ENCODE peak calls at places on chromosome 7, in seven cellular contexts. V is Caki2; Y is activated effector memory CD4-positive, alpha-beta T cell treated with anti-CD3 and anti-CD28 coated beads, Interleukin-2, amount 50 U/mL, for 16 hours; L is stimulated activated CD8-positive, alpha-beta memory T cell treated with anti-CD3 and anti-CD28 coated beads, Interleukin-4, amount 100 ng/mL, for 1 hour; B is caudate nucleus; D is choroid plexus epithelial cell; X is ACHN. N is an unnamed sample.

GRCh38 chr7:114922652-114923402 is 933 bp downstream of the MDFIC start:
- DNase-seq in X (peak), D (peak), Y (peak), B (no peak), V (peak), L (peak), N (peak)

GRCh38 chr7:156576216-156577063 is 64.1 kb upstream of the RNF32 start:
- DNase-seq in X (no peak), V (no peak), L (no peak), Y (no peak), B (no peak), D (no peak), N (no peak)

GRCh38 chr7:99019523-99020412 is 124.1 kb downstream of the SMURF1 start:
- DNase-seq in V (no peak), B (no peak), D (no peak), X (no peak), Y (no peak), L (no peak), N (no peak)

GRCh38 chr7:138226001-138226476 is 149.8 kb downstream of the AKR1D1 start:
- DNase-seq in X (no peak), Y (no peak), L (no peak), D (peak), V (no peak), B (no peak), N (no peak)

GRCh38 chr7:55348502-55348901 is 16.6 kb upstream of the LANCL2 start:
- DNase-seq in X (peak), Y (no peak), D (peak), B (no peak), L (no peak), V (no peak), N (no peak)

GRCh38 chr7:134605978-134606923 is 40.4 kb upstream of the BPGM start:
- DNase-seq in D (peak), Y (peak), B (peak), X (peak), L (peak), V (peak), N (peak)

GRCh38 chr7:27113991-27114866 is 11.7 kb upstream of the HOXA2 start:
- DNase-seq in D (no peak), V (peak), B (no peak), X (peak), L (no peak), Y (no peak), N (no peak)

GRCh38 chr7:104179178-104179577 is 28.6 kb downstream of the ORC5 start:
- DNase-seq in X (peak), Y (no peak), V (no peak), D (no peak), L (no peak), B (no peak), N (no peak)

GRCh38 chr7:41777894-41778596 is 75.2 kb upstream of the INHBA start:
- DNase-seq in Y (no peak), L (no peak), D (peak), V (no peak), X (no peak), B (no peak), N (no peak)

GRCh38 chr7:28725911-28726310 is 232.2 kb downstream of the TRIL start:
- DNase-seq in B (no peak), D (no peak), X (no peak), L (no peak), Y (no peak), V (no peak), N (no peak)

GRCh38 chr7:112886171-112886570 is 96.0 kb upstream of the TMEM168 start:
- DNase-seq in X (no peak), Y (no peak), V (no peak), D (no peak), B (no peak), L (no peak), N (no peak)